ENCODE peak calls at places on chromosomes 4 and X, in five cellular contexts. M is Daoy, P is MM.1S, A is RCC 7860, S is GM23248. L is an unnamed sample.

GRCh38 chr4:2961411-2962098 is 1.7 kb downstream of the NOP14 start:
- DNase-seq in P (no peak), M (no peak), S (peak), A (no peak), L (no peak)

GRCh38 chr4:184845367-184846011 is 19.7 kb upstream of the ACSL1 start:
- DNase-seq in P (peak), M (peak), S (peak), A (peak), L (peak)

GRCh38 chrX:23900220-23900797 is 7.4 kb downstream of the APOO start:
- DNase-seq in M (no peak), P (no peak), S (peak), A (no peak), L (peak)

GRCh38 chr4:177699365-177700213 is 257.4 kb upstream of the AGA start:
- DNase-seq in S (peak), P (no peak), M (peak), A (peak), L (peak)

GRCh38 chrX:43096830-43097229 is 318.9 kb upstream of the PPP1R2C start:
- DNase-seq in A (no peak), M (no peak), P (no peak), S (no peak), L (no peak)

GRCh38 chrX:65894138-65894537 is 145.7 kb downstream of the VSIG4 start:
- DNase-seq in P (no peak), S (no peak), A (no peak), M (no peak), L (peak)

GRCh38 chr4:82469776-82470345 is 39.5 kb downstream of the ENOPH1 start:
- DNase-seq in S (peak), P (no peak), A (no peak), M (peak), L (peak)

GRCh38 chr4:144615182-144615581 is 30.8 kb upstream of the HHIP start:
- DNase-seq in S (peak), P (no peak), M (peak), A (no peak), L (no peak)

GRCh38 chr4:99655315-99656081 is 2.1 kb downstream of the C4orf54 start:
- DNase-seq in P (no peak), M (peak), A (no peak), S (peak), L (peak)

L was measured in Caki2.